ENCODE peak calls at places on chromosome 13, in seven cellular contexts. L is memory B cell; O is ELR; T is CD8-positive, alpha-beta T cell; K is cardiac fibroblast; W is anterior cingulate cortex; Y is kidney epithelial cell. G is an unnamed sample.

GRCh38 chr13:112693831-112694497 is 4.1 kb downstream of the ATP11A start:
- DNase-seq in W (no peak), L (no peak), T (peak), K (peak), O (peak), Y (peak), G (peak)

GRCh38 chr13:33519561-33520479 is 234.3 kb upstream of the STARD13 start:
- DNase-seq in W (no peak), O (peak), K (peak), L (no peak), T (no peak), Y (no peak), G (no peak)

GRCh38 chr13:103762523-103762922 is 696.3 kb upstream of the SLC10A2 start:
- DNase-seq in K (no peak), T (no peak), Y (no peak), O (no peak), L (no peak), W (no peak), G (no peak)

GRCh38 chr13:109396266-109396665 is 390.1 kb downstream of the IRS2 start:
- DNase-seq in T (no peak), Y (no peak), W (no peak), O (no peak), L (no peak), K (no peak), G (no peak)

GRCh38 chr13:30925429-30925828 is 7.0 kb upstream of the TEX26 start:
- DNase-seq in L (no peak), T (no peak), K (no peak), O (no peak), W (no peak), Y (no peak), G (no peak)

GRCh38 chr13:52383362-52383761 is 22.6 kb downstream of the THSD1 start:
- DNase-seq in W (no peak), K (peak), Y (no peak), O (no peak), L (no peak), T (no peak), G (no peak)

GRCh38 chr13:101755228-101755887 is 302.9 kb downstream of the ITGBL1 start:
- DNase-seq in O (no peak), W (no peak), T (no peak), K (no peak), L (no peak), Y (no peak), G (no peak)

GRCh38 chr13:99087954-99088491 is 110.2 kb upstream of the DOCK9 start:
- DNase-seq in K (no peak), W (no peak), O (no peak), Y (no peak), T (peak), L (peak), G (no peak)

GRCh38 chr13:78601886-78602560 is 1.3 kb downstream of the POU4F1 start:
- DNase-seq in K (no peak), Y (no peak), W (no peak), T (no peak), L (no peak), O (no peak), G (no peak)

GRCh38 chr13:91347996-91348905 is 764 bp downstream of the MIR17HG start:
- DNase-seq in K (peak), O (peak), T (peak), L (peak), Y (no peak), W (peak), G (peak)

GRCh38 chr13:99303863-99304521 is 3.2 kb downstream of the GPR183 start:
- DNase-seq in K (no peak), T (no peak), O (no peak), Y (no peak), L (no peak), W (no peak), G (no peak)

G was measured in epithelial cell of esophagus.